ENCODE peak calls at places on chromosome 14, in eight cellular contexts. One of them, this sample, is unnamed.

GRCh38 chr14:90788031-90788430 is 28.2 kb downstream of the TTC7B start:
- DNase-seq in stomach: no peak
- DNase-seq in adrenal gland: no peak
- DNase-seq in right lobe of liver: peak; percentile 35
- DNase-seq in kidney epithelial cell: no peak
- DNase-seq in AG04450: no peak
- DNase-seq in MM.1S: no peak
- DNase-seq in endodermal cell: peak; percentile 13
- DNase-seq in this sample: no peak

GRCh38 chr14:95370076-95370475 is 50.4 kb upstream of the CLMN start:
- DNase-seq in kidney epithelial cell: no peak
- DNase-seq in endodermal cell: peak; percentile 74
- DNase-seq in MM.1S: no peak
- DNase-seq in right lobe of liver: no peak
- DNase-seq in AG04450: no peak
- DNase-seq in stomach: no peak
- DNase-seq in adrenal gland: no peak
- DNase-seq in this sample: no peak

GRCh38 chr14:103854822-103855733 is 7.7 kb upstream of the PPP1R13B start:
- DNase-seq in right lobe of liver: no peak
- DNase-seq in AG04450: no peak
- DNase-seq in adrenal gland: no peak
- DNase-seq in MM.1S: no peak
- DNase-seq in endodermal cell: peak; percentile 89
- DNase-seq in stomach: peak; percentile 79
- DNase-seq in kidney epithelial cell: no peak
- DNase-seq in this sample: peak; percentile 83

GRCh38 chr14:56116128-56116900 is 1.9 kb upstream of the PELI2 start:
- DNase-seq in kidney epithelial cell: no peak
- DNase-seq in MM.1S: no peak
- DNase-seq in stomach: no peak
- DNase-seq in right lobe of liver: no peak
- DNase-seq in AG04450: no peak
- DNase-seq in endodermal cell: no peak
- DNase-seq in adrenal gland: no peak
- DNase-seq in this sample: no peak

GRCh38 chr14:96538663-96539317 is 36.6 kb downstream of the PAPOLA start:
- DNase-seq in MM.1S: no peak
- DNase-seq in right lobe of liver: no peak
- DNase-seq in stomach: no peak
- DNase-seq in AG04450: no peak
- DNase-seq in endodermal cell: no peak
- DNase-seq in kidney epithelial cell: peak; percentile 12
- DNase-seq in adrenal gland: no peak
- DNase-seq in this sample: no peak

GRCh38 chr14:96126783-96127271 is 77.8 kb upstream of the BDKRB2 start:
- DNase-seq in endodermal cell: no peak
- DNase-seq in right lobe of liver: no peak
- DNase-seq in stomach: no peak
- DNase-seq in kidney epithelial cell: no peak
- DNase-seq in AG04450: no peak
- DNase-seq in adrenal gland: peak; percentile 5
- DNase-seq in MM.1S: no peak
- DNase-seq in this sample: no peak

GRCh38 chr14:35215110-35215872 is 76.9 kb upstream of the PSMA6 start:
- DNase-seq in stomach: no peak
- DNase-seq in MM.1S: no peak
- DNase-seq in adrenal gland: no peak
- DNase-seq in right lobe of liver: no peak
- DNase-seq in endodermal cell: no peak
- DNase-seq in kidney epithelial cell: peak; percentile 35
- DNase-seq in AG04450: peak; percentile 34
- DNase-seq in this sample: no peak

GRCh38 chr14:92905667-92906066 is 17.3 kb upstream of the CHGA start:
- DNase-seq in endodermal cell: no peak
- DNase-seq in kidney epithelial cell: no peak
- DNase-seq in adrenal gland: no peak
- DNase-seq in stomach: no peak
- DNase-seq in AG04450: no peak
- DNase-seq in MM.1S: no peak
- DNase-seq in right lobe of liver: no peak
- DNase-seq in this sample: no peak

GRCh38 chr14:35341454-35342159 is 49.4 kb downstream of the PSMA6 start:
- DNase-seq in stomach: peak; percentile 99
- DNase-seq in endodermal cell: peak; percentile 95
- DNase-seq in MM.1S: no peak
- DNase-seq in AG04450: peak; percentile 51
- DNase-seq in right lobe of liver: peak; percentile 99
- DNase-seq in adrenal gland: peak; percentile 95
- DNase-seq in kidney epithelial cell: peak; percentile 72
- DNase-seq in this sample: peak; percentile 89

GRCh38 chr14:33799705-33800269 is 151.1 kb downstream of the EGLN3 start:
- DNase-seq in adrenal gland: no peak
- DNase-seq in AG04450: no peak
- DNase-seq in stomach: no peak
- DNase-seq in endodermal cell: no peak
- DNase-seq in right lobe of liver: no peak
- DNase-seq in kidney epithelial cell: no peak
- DNase-seq in MM.1S: no peak
- DNase-seq in this sample: no peak
- H3K4me3 ChIP-seq in adrenal gland: peak overlapping the region; percentile 12
- H3K4me3 ChIP-seq in AG04450: no peak overlapping the region
- H3K4me3 ChIP-seq in stomach: peak overlapping the region; percentile 31
- H3K4me3 ChIP-seq in endodermal cell: no peak overlapping the region
- H3K4me3 ChIP-seq in right lobe of liver: no peak overlapping the region
- H3K4me3 ChIP-seq in kidney epithelial cell: no peak overlapping the region
- H3K4me3 ChIP-seq in MM.1S: no peak overlapping the region
- H3K4me3 ChIP-seq in this sample: no peak overlapping the region

GRCh38 chr14:102344084-102344483 is 18.6 kb downstream of the CINP start:
- DNase-seq in right lobe of liver: no peak
- DNase-seq in AG04450: no peak
- DNase-seq in kidney epithelial cell: no peak
- DNase-seq in adrenal gland: no peak
- DNase-seq in stomach: no peak
- DNase-seq in MM.1S: no peak
- DNase-seq in endodermal cell: no peak
- DNase-seq in this sample: no peak

GRCh38 chr14:102338724-102339123 is 19.2 kb downstream of the ZNF839 start:
- DNase-seq in endodermal cell: no peak
- DNase-seq in adrenal gland: no peak
- DNase-seq in stomach: no peak
- DNase-seq in kidney epithelial cell: no peak
- DNase-seq in right lobe of liver: no peak
- DNase-seq in AG04450: no peak
- DNase-seq in MM.1S: no peak
- DNase-seq in this sample: no peak

GRCh38 chr14:102344485-102344884 is 18.2 kb downstream of the CINP start:
- DNase-seq in endodermal cell: no peak
- DNase-seq in AG04450: no peak
- DNase-seq in kidney epithelial cell: no peak
- DNase-seq in right lobe of liver: no peak
- DNase-seq in adrenal gland: no peak
- DNase-seq in stomach: no peak
- DNase-seq in MM.1S: no peak
- DNase-seq in this sample: no peak

GRCh38 chr14:102342238-102342637 is 20.5 kb downstream of the CINP start:
- DNase-seq in right lobe of liver: no peak
- DNase-seq in kidney epithelial cell: no peak
- DNase-seq in MM.1S: no peak
- DNase-seq in stomach: no peak
- DNase-seq in AG04450: no peak
- DNase-seq in adrenal gland: no peak
- DNase-seq in endodermal cell: no peak
- DNase-seq in this sample: no peak

DNA sequence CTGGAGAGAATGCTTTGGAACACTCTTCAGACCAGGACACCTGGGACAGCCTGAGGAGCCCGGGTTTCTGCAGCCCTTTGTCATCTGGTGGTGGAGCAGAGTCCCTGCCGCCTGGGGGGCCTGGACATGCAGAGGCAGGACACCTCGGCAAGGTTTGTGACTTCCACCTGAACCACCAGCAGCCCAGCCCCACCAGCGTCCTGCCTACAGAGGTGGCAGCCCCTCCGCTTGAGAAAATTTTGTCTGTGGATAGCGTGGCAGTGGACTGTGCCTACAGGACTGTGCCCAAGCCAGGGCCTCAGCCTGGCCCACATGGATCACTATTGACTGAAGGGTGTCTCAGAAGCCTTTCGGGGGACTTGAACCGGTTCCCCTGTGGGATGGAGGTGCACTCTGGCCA is 21.1 kb downstream of the CINP start:
- DNase-seq in right lobe of liver: no peak
- DNase-seq in MM.1S: no peak
- DNase-seq in kidney epithelial cell: no peak
- DNase-seq in endodermal cell: no peak
- DNase-seq in adrenal gland: no peak
- DNase-seq in stomach: no peak
- DNase-seq in AG04450: no peak
- DNase-seq in this sample: no peak
- TF ChIP-seq CTCF in right lobe of liver: no peak
- TF ChIP-seq CTCF in MM.1S: no peak
- TF ChIP-seq CTCF in kidney epithelial cell: no peak
- TF ChIP-seq CTCF in endodermal cell: no peak
- TF ChIP-seq CTCF in adrenal gland: no peak
- TF ChIP-seq CTCF in stomach: no peak
- TF ChIP-seq CTCF in AG04450: no peak
- TF ChIP-seq CTCF in this sample: no peak

DNA sequence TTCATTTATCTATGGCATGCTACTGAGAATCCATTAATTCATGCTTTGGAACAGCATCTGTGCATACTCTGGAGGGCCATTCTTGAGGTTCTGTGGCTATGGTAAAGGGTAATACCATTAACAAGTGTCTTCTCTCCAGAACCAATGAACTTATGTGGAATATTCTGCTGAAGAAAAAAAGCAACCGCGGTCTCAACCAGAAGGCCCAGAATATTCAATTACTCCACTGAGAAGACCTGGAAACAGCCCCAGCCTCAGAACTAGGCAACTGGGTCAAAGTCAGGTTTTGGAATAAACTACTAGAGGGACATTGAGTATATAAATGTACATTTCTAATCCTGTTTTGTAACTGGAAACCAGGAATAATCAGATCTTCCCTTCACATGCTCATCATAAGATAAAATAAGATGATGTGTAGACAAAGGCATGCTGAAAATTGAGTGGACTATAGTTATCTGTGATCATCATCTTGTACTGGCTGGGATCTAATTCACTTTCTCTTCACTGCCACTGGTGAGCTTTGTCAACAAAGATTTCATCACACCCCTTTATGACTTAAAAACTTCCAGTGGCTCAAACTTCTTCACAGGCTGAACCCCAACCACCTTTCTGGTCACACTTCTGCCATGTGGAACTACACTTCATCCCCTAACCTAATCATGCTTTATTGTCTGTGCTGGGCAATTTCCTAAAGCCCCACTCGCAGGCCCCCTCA is 6.0 kb downstream of the SPTB start:
- DNase-seq in AG04450: no peak
- DNase-seq in right lobe of liver: no peak
- DNase-seq in adrenal gland: no peak
- DNase-seq in stomach: no peak
- DNase-seq in endodermal cell: no peak
- DNase-seq in kidney epithelial cell: no peak
- DNase-seq in MM.1S: no peak
- DNase-seq in this sample: no peak
- H3K27me3 ChIP-seq in AG04450: peaks cover 49% of the 10 kb centered on the region
- H3K27me3 ChIP-seq in right lobe of liver: no peaks in the 10 kb centered on the region
- H3K27me3 ChIP-seq in adrenal gland: no peaks in the 10 kb centered on the region
- H3K27me3 ChIP-seq in stomach: peaks cover 28% of the 10 kb centered on the region
- H3K27me3 ChIP-seq in endodermal cell: peaks cover 60% of the 10 kb centered on the region
- H3K27me3 ChIP-seq in kidney epithelial cell: peaks cover 11% of the 10 kb centered on the region
- H3K27me3 ChIP-seq in MM.1S: no peaks in the 10 kb centered on the region
- H3K27me3 ChIP-seq in this sample: no peaks in the 10 kb centered on the region

DNA sequence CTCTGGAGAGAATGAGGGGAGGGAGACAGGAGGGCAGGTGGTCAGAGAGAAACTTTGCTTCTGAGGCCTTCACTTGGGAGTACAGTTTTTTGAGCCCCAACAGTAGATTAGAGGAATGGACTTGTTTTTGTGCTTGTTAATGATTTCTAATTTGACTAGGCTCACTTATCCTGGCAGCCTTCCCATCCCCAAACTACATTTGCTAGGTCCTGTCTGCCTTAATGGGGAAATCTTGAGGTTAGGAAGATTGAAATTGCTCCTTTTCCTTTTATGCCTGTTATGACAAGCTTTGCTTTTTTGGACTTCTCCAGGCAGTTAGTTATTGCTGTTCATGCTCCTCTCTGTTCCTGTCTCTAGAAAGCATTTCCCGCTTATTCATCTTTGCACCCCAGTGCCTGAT is 37.7 kb downstream of the SYNE2 start:
- DNase-seq in endodermal cell: no peak
- DNase-seq in right lobe of liver: no peak
- DNase-seq in kidney epithelial cell: no peak
- DNase-seq in MM.1S: no peak
- DNase-seq in adrenal gland: no peak
- DNase-seq in AG04450: no peak
- DNase-seq in stomach: no peak
- DNase-seq in this sample: no peak
- H3K4me3 ChIP-seq in endodermal cell: no peak overlapping the region
- H3K4me3 ChIP-seq in right lobe of liver: no peak overlapping the region
- H3K4me3 ChIP-seq in kidney epithelial cell: no peak overlapping the region
- H3K4me3 ChIP-seq in MM.1S: no peak overlapping the region
- H3K4me3 ChIP-seq in adrenal gland: no peak overlapping the region
- H3K4me3 ChIP-seq in AG04450: no peak overlapping the region
- H3K4me3 ChIP-seq in stomach: no peak overlapping the region
- H3K4me3 ChIP-seq in this sample: no peak overlapping the region